ENCODE peak calls at places on chromosomes 5 and 9, in eight cellular contexts. E is breast epithelium, W is prostate gland, Z is K562, J is transverse colon, N is endothelial cell of umbilical vein, P is sigmoid colon, T is HepG2. H is an unnamed sample.

GRCh38 chr5:34677428-34677827 is 21.3 kb downstream of the RAI14 start:
- DNase-seq in N (no peak), E (no peak), T (no peak), W (no peak), Z (no peak), J (no peak), P (no peak), H (no peak)

GRCh38 chr5:82813951-82814350 is 263.2 kb downstream of the TMEM167A start:
- DNase-seq in Z (no peak), N (no peak), J (no peak), W (no peak), T (no peak), E (no peak), P (no peak), H (no peak)

GRCh38 chr5:73793911-73794310 is 167.9 kb downstream of the ARHGEF28 start:
- DNase-seq in P (no peak), Z (no peak), N (peak; percentile 47), E (no peak), T (no peak), J (no peak), W (no peak), H (no peak)

GRCh38 chr9:2727966-2728613 is 10.8 kb downstream of the KCNV2 start:
- DNase-seq in T (peak; percentile 58), Z (peak; percentile 19), W (peak; percentile 39), J (no peak), P (no peak), E (no peak), N (peak; percentile 76), H (no peak)

GRCh38 chr5:119275146-119275872 is 80.5 kb upstream of the TNFAIP8 start:
- DNase-seq in P (no peak), E (no peak), W (no peak), J (no peak), T (no peak), Z (no peak), N (no peak), H (no peak)

GRCh38 chr5:36028816-36029465 is 37.7 kb downstream of the UGT3A2 start:
- DNase-seq in E (no peak), P (no peak), J (no peak), N (no peak), T (no peak), W (no peak), Z (no peak), H (no peak)

GRCh38 chr5:81971086-81971693 is 633 bp upstream of the ATG10 start:
- DNase-seq in N (no peak), Z (peak; percentile 34), P (no peak), J (peak; percentile 9), E (no peak), T (peak; percentile 3), W (no peak), H (no peak)

GRCh38 chr9:13033959-13034695 is 245.4 kb downstream of the MPDZ start:
- DNase-seq in W (peak; percentile 67), J (peak; percentile 48), E (peak; percentile 59), P (peak; percentile 81), Z (peak; percentile 62), T (peak; percentile 38), N (peak; percentile 75), H (no peak)

GRCh38 chr5:171367424-171368370 is 20.0 kb upstream of the NPM1 start:
- DNase-seq in Z (no peak), P (no peak), N (no peak), W (no peak), T (no peak), E (no peak), J (no peak), H (no peak)

GRCh38 chr5:54886866-54887265 is 98.5 kb downstream of the ESM1 start:
- DNase-seq in W (no peak), T (no peak), P (no peak), J (no peak), Z (no peak), E (no peak), N (no peak), H (no peak)

GRCh38 chr5:6435356-6435755 is 13.3 kb upstream of the UBE2QL1 start:
- DNase-seq in N (peak; percentile 56), E (no peak), W (no peak), J (no peak), P (no peak), Z (peak; percentile 44), T (peak; percentile 19), H (no peak)

GRCh38 chr5:158754018-158754514 is 345.6 kb downstream of the EBF1 start:
- DNase-seq in W (no peak), N (no peak), J (no peak), P (no peak), Z (no peak), T (no peak), E (no peak), H (no peak)

GRCh38 chr5:78920604-78921003 is 64.5 kb downstream of the ARSB start:
- DNase-seq in W (no peak), T (no peak), N (no peak), E (no peak), P (no peak), Z (peak; percentile 11), J (no peak), H (no peak)

GRCh38 chr5:8598356-8598755 is 729.4 kb downstream of the MTRR start:
- DNase-seq in P (no peak), T (no peak), N (no peak), W (no peak), Z (no peak), J (no peak), E (no peak), H (no peak)

GRCh38 chr9:98222885-98223640 is 30.6 kb upstream of the CORO2A start:
- DNase-seq in W (peak; percentile 80), N (peak; percentile 32), P (peak; percentile 34), J (no peak), T (peak; percentile 81), Z (no peak), E (peak; percentile 83), H (no peak)

GRCh38 chr5:151721087-151721646 is 34.5 kb upstream of the SPARC start:
- DNase-seq in W (no peak), J (no peak), E (no peak), Z (no peak), N (no peak), P (no peak), T (no peak), H (no peak)

GRCh38 chr5:113182658-113183344 is 206.2 kb downstream of the DCP2 start:
- DNase-seq in T (no peak), E (no peak), N (no peak), W (no peak), P (no peak), Z (no peak), J (no peak), H (no peak)

GRCh38 chr5:67003906-67004729 is 192.5 kb downstream of the CD180 start:
- DNase-seq in P (peak; percentile 90), T (peak; percentile 96), Z (peak; percentile 84), J (peak; percentile 92), E (peak; percentile 87), W (peak; percentile 91), N (peak; percentile 99), H (peak; percentile 23)
- TF ChIP-seq POLR2A in P (peak; percentile 49), T (peak; percentile 85), Z (peak; percentile 59), J (peak; percentile 79), E (peak; percentile 28), W (peak; percentile 87), N (peak; percentile 95), H (no peak)

GRCh38 chr5:134992148-134992547 is 24.4 kb downstream of the CATSPER3 start:
- DNase-seq in W (no peak), E (no peak), N (no peak), J (no peak), P (no peak), T (no peak), Z (no peak), H (no peak)

GRCh38 chr5:134997015-134997414 is 29.3 kb downstream of the CATSPER3 start:
- DNase-seq in E (no peak), W (no peak), N (no peak), Z (no peak), T (no peak), P (no peak), J (no peak), H (no peak)

GRCh38 chr5:134994560-134995156 is 27.0 kb downstream of the CATSPER3 start:
- DNase-seq in E (no peak), T (no peak), P (no peak), W (no peak), J (no peak), Z (peak; percentile 17), N (no peak), H (no peak)

GRCh38 chr5:134993161-134993560 is 25.5 kb downstream of the CATSPER3 start:
- DNase-seq in P (no peak), J (no peak), W (no peak), Z (no peak), T (no peak), N (no peak), E (no peak), H (no peak)

DNA sequence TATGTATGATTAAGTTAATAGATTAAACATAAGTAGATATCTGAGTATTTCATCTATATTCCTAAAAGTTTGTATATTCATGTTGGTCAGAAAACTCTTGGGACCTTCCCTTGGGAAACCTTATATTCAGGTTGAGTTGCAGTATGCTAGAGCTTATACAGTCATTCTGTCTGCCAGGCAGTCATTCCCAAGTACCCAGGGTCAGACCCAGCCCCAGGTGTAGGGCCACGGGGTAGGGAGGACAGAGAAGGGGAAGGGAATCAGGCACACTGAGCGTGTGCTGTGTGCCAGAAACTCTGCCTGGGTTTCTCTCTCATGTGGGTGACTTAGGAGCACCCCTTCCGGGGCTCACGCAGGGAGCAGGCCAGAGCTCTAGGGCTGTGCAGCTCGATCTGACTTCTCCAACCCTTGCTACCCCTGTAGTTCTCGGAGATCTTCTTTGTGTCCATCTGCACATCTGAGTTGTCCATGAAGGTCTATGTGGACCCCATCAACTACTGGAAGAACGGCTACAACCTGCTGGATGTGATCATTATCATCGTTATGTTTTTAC is 28.2 kb downstream of the CATSPER3 start:
- DNase-seq in P (no peak), T (no peak), E (no peak), W (no peak), N (no peak), Z (peak; percentile 5), J (no peak), H (no peak)
- TF ChIP-seq POLR2AphosphoS5 in P (no peak), T (no peak), E (no peak), W (no peak), N (no peak), Z (no peak), J (no peak), H (no peak)

DNA sequence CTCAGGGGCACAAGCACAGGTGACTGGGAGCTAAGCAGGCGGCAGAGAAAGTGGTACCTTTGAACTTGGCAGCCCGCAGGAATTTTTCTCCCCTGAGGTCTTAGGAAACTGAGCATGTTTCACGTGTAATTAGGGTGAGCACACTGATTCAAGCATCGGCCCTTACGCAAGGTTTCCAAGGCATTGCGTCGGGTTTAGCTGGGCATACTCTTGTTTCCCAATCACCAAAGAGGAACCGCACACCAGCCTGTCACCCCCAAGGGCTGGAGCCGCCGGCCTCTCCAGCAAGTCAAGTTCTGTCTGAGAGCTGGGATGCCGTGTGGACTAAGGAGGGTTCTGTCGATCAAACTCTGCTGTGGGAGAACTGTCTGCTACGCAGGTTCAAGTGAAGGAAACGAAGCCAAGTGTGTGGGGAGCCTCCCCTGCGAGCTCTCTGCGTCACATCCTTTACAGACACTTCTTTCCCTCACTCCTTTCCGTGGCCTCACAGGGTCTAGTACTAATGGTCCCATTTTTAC is 53.0 kb downstream of the ERGIC1 start:
- DNase-seq in P (peak; percentile 94), J (peak; percentile 53), T (peak; percentile 85), W (no peak), Z (no peak), N (peak; percentile 81), E (peak; percentile 81), H (no peak)
- TF ChIP-seq POLR2A in P (no peak), J (no peak), T (no peak), W (no peak), Z (no peak), N (no peak), E (no peak), H (no peak)

GRCh38 chr9:68704804-68705635 is at the start of gene PIP5K1B:
- DNase-seq in Z (peak; percentile 82), E (peak; percentile 65), W (peak; percentile 65), T (peak; percentile 70), N (peak; percentile 32), P (peak; percentile 83), J (peak; percentile 90), H (peak; percentile 82)
- TF ChIP-seq POLR2AphosphoS5 in Z (peak; percentile 30), E (no peak), W (no peak), T (peak; percentile 45), N (no peak), P (peak; percentile 67), J (peak; percentile 57), H (no peak)

H was measured in GM12892.